ENCODE peak calls at places on chromosomes 12 and 14, in five cellular contexts. One of them, this sample, is unnamed.

GRCh38 chr12:71439613-71440392 is at the start of gene LGR5:
- DNase-seq in endothelial cell: peak; percentile 56
- DNase-seq in activated CD8-positive, alpha-beta T cell treated with anti-CD3 and anti-CD28 coated beads for 36 hours: peak; percentile 43
- DNase-seq in osteocyte: peak; percentile 93
- DNase-seq in neural crest cell: peak; percentile 66
- DNase-seq in this sample: peak; percentile 45

GRCh38 chr12:104218935-104219334 is 3.4 kb downstream of the TXNRD1 start:
- DNase-seq in endothelial cell: no peak
- DNase-seq in activated CD8-positive, alpha-beta T cell treated with anti-CD3 and anti-CD28 coated beads for 36 hours: peak; percentile 10
- DNase-seq in osteocyte: no peak
- DNase-seq in neural crest cell: no peak
- DNase-seq in this sample: no peak

GRCh38 chr12:14986449-14986848 is 13.6 kb downstream of the PDE6H start:
- DNase-seq in endothelial cell: no peak
- DNase-seq in activated CD8-positive, alpha-beta T cell treated with anti-CD3 and anti-CD28 coated beads for 36 hours: no peak
- DNase-seq in osteocyte: no peak
- DNase-seq in neural crest cell: no peak
- DNase-seq in this sample: no peak

GRCh38 chr14:21241218-21241819 is 27.9 kb downstream of the HNRNPC start:
- DNase-seq in endothelial cell: no peak
- DNase-seq in activated CD8-positive, alpha-beta T cell treated with anti-CD3 and anti-CD28 coated beads for 36 hours: no peak
- DNase-seq in osteocyte: no peak
- DNase-seq in neural crest cell: no peak
- DNase-seq in this sample: no peak

GRCh38 chr14:54699087-54699530 is 132.2 kb downstream of the SAMD4A start:
- DNase-seq in endothelial cell: no peak
- DNase-seq in activated CD8-positive, alpha-beta T cell treated with anti-CD3 and anti-CD28 coated beads for 36 hours: no peak
- DNase-seq in osteocyte: no peak
- DNase-seq in neural crest cell: no peak
- DNase-seq in this sample: no peak

GRCh38 chr12:116352315-116352835 is 74.9 kb upstream of the MED13L start:
- DNase-seq in endothelial cell: no peak
- DNase-seq in activated CD8-positive, alpha-beta T cell treated with anti-CD3 and anti-CD28 coated beads for 36 hours: no peak
- DNase-seq in osteocyte: no peak
- DNase-seq in neural crest cell: no peak
- DNase-seq in this sample: no peak

GRCh38 chr14:68633131-68633991 is 159.5 kb downstream of the ZFP36L1 start:
- DNase-seq in endothelial cell: no peak
- DNase-seq in activated CD8-positive, alpha-beta T cell treated with anti-CD3 and anti-CD28 coated beads for 36 hours: no peak
- DNase-seq in osteocyte: peak; percentile 78
- DNase-seq in neural crest cell: peak; percentile 38
- DNase-seq in this sample: no peak

GRCh38 chr14:104238424-104239184 is 100.2 kb downstream of the KIF26A start:
- DNase-seq in endothelial cell: no peak
- DNase-seq in activated CD8-positive, alpha-beta T cell treated with anti-CD3 and anti-CD28 coated beads for 36 hours: no peak
- DNase-seq in osteocyte: peak; percentile 78
- DNase-seq in neural crest cell: no peak
- DNase-seq in this sample: no peak

GRCh38 chr12:49502590-49502989 is 36.2 kb upstream of the KCNH3 start:
- DNase-seq in endothelial cell: no peak
- DNase-seq in activated CD8-positive, alpha-beta T cell treated with anti-CD3 and anti-CD28 coated beads for 36 hours: no peak
- DNase-seq in osteocyte: no peak
- DNase-seq in neural crest cell: no peak
- DNase-seq in this sample: no peak

GRCh38 chr12:44509471-44509870 is 366.6 kb downstream of the NELL2 start:
- DNase-seq in endothelial cell: no peak
- DNase-seq in activated CD8-positive, alpha-beta T cell treated with anti-CD3 and anti-CD28 coated beads for 36 hours: no peak
- DNase-seq in osteocyte: no peak
- DNase-seq in neural crest cell: no peak
- DNase-seq in this sample: no peak

GRCh38 chr12:57756406-57757341 is 1.8 kb downstream of the MARCHF9 start:
- DNase-seq in endothelial cell: peak; percentile 79
- DNase-seq in activated CD8-positive, alpha-beta T cell treated with anti-CD3 and anti-CD28 coated beads for 36 hours: peak; percentile 81
- DNase-seq in osteocyte: no peak
- DNase-seq in neural crest cell: peak; percentile 62
- DNase-seq in this sample: peak; percentile 84

GRCh38 chr12:45336762-45337596 is 121.1 kb downstream of the ANO6 start:
- DNase-seq in endothelial cell: no peak
- DNase-seq in activated CD8-positive, alpha-beta T cell treated with anti-CD3 and anti-CD28 coated beads for 36 hours: no peak
- DNase-seq in osteocyte: no peak
- DNase-seq in neural crest cell: no peak
- DNase-seq in this sample: no peak

GRCh38 chr12:50615534-50616296 is 110.9 kb downstream of the DIP2B start:
- DNase-seq in endothelial cell: no peak
- DNase-seq in activated CD8-positive, alpha-beta T cell treated with anti-CD3 and anti-CD28 coated beads for 36 hours: no peak
- DNase-seq in osteocyte: no peak
- DNase-seq in neural crest cell: no peak
- DNase-seq in this sample: no peak

GRCh38 chr14:89428556-89429196 is 11.6 kb upstream of the FOXN3 start:
- DNase-seq in endothelial cell: no peak
- DNase-seq in activated CD8-positive, alpha-beta T cell treated with anti-CD3 and anti-CD28 coated beads for 36 hours: no peak
- DNase-seq in osteocyte: no peak
- DNase-seq in neural crest cell: no peak
- DNase-seq in this sample: no peak

GRCh38 chr12:979355-979754 is 11.7 kb upstream of the ERC1 start:
- DNase-seq in endothelial cell: no peak
- DNase-seq in activated CD8-positive, alpha-beta T cell treated with anti-CD3 and anti-CD28 coated beads for 36 hours: no peak
- DNase-seq in osteocyte: no peak
- DNase-seq in neural crest cell: no peak
- DNase-seq in this sample: no peak

GRCh38 chr12:52054838-52055741 is 3.8 kb downstream of the NR4A1 start:
- DNase-seq in endothelial cell: no peak
- DNase-seq in activated CD8-positive, alpha-beta T cell treated with anti-CD3 and anti-CD28 coated beads for 36 hours: no peak
- DNase-seq in osteocyte: no peak
- DNase-seq in neural crest cell: no peak
- DNase-seq in this sample: no peak

GRCh38 chr14:24463017-24463805 is 20.6 kb upstream of the SDR39U1 start:
- DNase-seq in endothelial cell: no peak
- DNase-seq in activated CD8-positive, alpha-beta T cell treated with anti-CD3 and anti-CD28 coated beads for 36 hours: no peak
- DNase-seq in osteocyte: no peak
- DNase-seq in neural crest cell: no peak
- DNase-seq in this sample: no peak

GRCh38 chr12:68800294-68800693 is 7.7 kb upstream of the MDM2 start:
- DNase-seq in endothelial cell: no peak
- DNase-seq in activated CD8-positive, alpha-beta T cell treated with anti-CD3 and anti-CD28 coated beads for 36 hours: no peak
- DNase-seq in osteocyte: no peak
- DNase-seq in neural crest cell: no peak
- DNase-seq in this sample: no peak

GRCh38 chr12:75747572-75747995 is 236.2 kb upstream of the KRR1 start:
- DNase-seq in endothelial cell: no peak
- DNase-seq in activated CD8-positive, alpha-beta T cell treated with anti-CD3 and anti-CD28 coated beads for 36 hours: no peak
- DNase-seq in osteocyte: no peak
- DNase-seq in neural crest cell: no peak
- DNase-seq in this sample: no peak

GRCh38 chr14:35553808-35554207 is 19.8 kb downstream of the INSM2 start:
- DNase-seq in endothelial cell: no peak
- DNase-seq in activated CD8-positive, alpha-beta T cell treated with anti-CD3 and anti-CD28 coated beads for 36 hours: no peak
- DNase-seq in osteocyte: no peak
- DNase-seq in neural crest cell: no peak
- DNase-seq in this sample: no peak

GRCh38 chr12:104303538-104304151 is at the start of gene EID3:
- DNase-seq in endothelial cell: peak; percentile 84
- DNase-seq in activated CD8-positive, alpha-beta T cell treated with anti-CD3 and anti-CD28 coated beads for 36 hours: peak; percentile 91
- DNase-seq in osteocyte: peak; percentile 91
- DNase-seq in neural crest cell: peak; percentile 55
- DNase-seq in this sample: peak; percentile 94

GRCh38 chr12:27573972-27574371 is 50.0 kb downstream of the PPFIBP1 start:
- DNase-seq in endothelial cell: no peak
- DNase-seq in activated CD8-positive, alpha-beta T cell treated with anti-CD3 and anti-CD28 coated beads for 36 hours: no peak
- DNase-seq in osteocyte: no peak
- DNase-seq in neural crest cell: no peak
- DNase-seq in this sample: no peak

GRCh38 chr14:103563089-103563620 is 395 bp downstream of the COA8 start:
- DNase-seq in endothelial cell: peak; percentile 38
- DNase-seq in activated CD8-positive, alpha-beta T cell treated with anti-CD3 and anti-CD28 coated beads for 36 hours: no peak
- DNase-seq in osteocyte: no peak
- DNase-seq in neural crest cell: no peak
- DNase-seq in this sample: no peak

GRCh38 chr12:27868165-27868564 is 88.1 kb upstream of the MANSC4 start:
- DNase-seq in endothelial cell: no peak
- DNase-seq in activated CD8-positive, alpha-beta T cell treated with anti-CD3 and anti-CD28 coated beads for 36 hours: no peak
- DNase-seq in osteocyte: no peak
- DNase-seq in neural crest cell: no peak
- DNase-seq in this sample: no peak

GRCh38 chr12:77189463-77189862 is 124.1 kb upstream of the E2F7 start:
- DNase-seq in endothelial cell: no peak
- DNase-seq in activated CD8-positive, alpha-beta T cell treated with anti-CD3 and anti-CD28 coated beads for 36 hours: no peak
- DNase-seq in osteocyte: no peak
- DNase-seq in neural crest cell: no peak
- DNase-seq in this sample: no peak

GRCh38 chr12:113271853-113272561 is 50.7 kb downstream of the TPCN1 start:
- DNase-seq in endothelial cell: no peak
- DNase-seq in activated CD8-positive, alpha-beta T cell treated with anti-CD3 and anti-CD28 coated beads for 36 hours: peak; percentile 58
- DNase-seq in osteocyte: no peak
- DNase-seq in neural crest cell: no peak
- DNase-seq in this sample: peak; percentile 74

GRCh38 chr12:22529281-22530060 is 14.9 kb downstream of the C2CD5 start:
- DNase-seq in endothelial cell: no peak
- DNase-seq in activated CD8-positive, alpha-beta T cell treated with anti-CD3 and anti-CD28 coated beads for 36 hours: no peak
- DNase-seq in osteocyte: no peak
- DNase-seq in neural crest cell: no peak
- DNase-seq in this sample: no peak

GRCh38 chr12:63068857-63069442 is 82.1 kb downstream of the AVPR1A start:
- DNase-seq in endothelial cell: peak; percentile 23
- DNase-seq in activated CD8-positive, alpha-beta T cell treated with anti-CD3 and anti-CD28 coated beads for 36 hours: peak; percentile 3
- DNase-seq in osteocyte: no peak
- DNase-seq in neural crest cell: peak; percentile 8
- DNase-seq in this sample: no peak
- TF ChIP-seq CTCF in endothelial cell: peak; percentile 65
- TF ChIP-seq CTCF in activated CD8-positive, alpha-beta T cell treated with anti-CD3 and anti-CD28 coated beads for 36 hours: peak; percentile 60
- TF ChIP-seq CTCF in osteocyte: peak; percentile 75
- TF ChIP-seq CTCF in neural crest cell: peak; percentile 79
- TF ChIP-seq CTCF in this sample: no peak

GRCh38 chr12:59372971-59373370 is 222.9 kb upstream of the SLC16A7 start:
- DNase-seq in endothelial cell: peak; percentile 30
- DNase-seq in activated CD8-positive, alpha-beta T cell treated with anti-CD3 and anti-CD28 coated beads for 36 hours: peak; percentile 9
- DNase-seq in osteocyte: no peak
- DNase-seq in neural crest cell: no peak
- DNase-seq in this sample: no peak
- TF ChIP-seq CTCF in endothelial cell: no peak
- TF ChIP-seq CTCF in activated CD8-positive, alpha-beta T cell treated with anti-CD3 and anti-CD28 coated beads for 36 hours: no peak
- TF ChIP-seq CTCF in osteocyte: peak; percentile 60
- TF ChIP-seq CTCF in neural crest cell: peak; percentile 54
- TF ChIP-seq CTCF in this sample: no peak

GRCh38 chr12:111275308-111275707 is 93.6 kb downstream of the PHETA1 start:
- DNase-seq in endothelial cell: no peak
- DNase-seq in activated CD8-positive, alpha-beta T cell treated with anti-CD3 and anti-CD28 coated beads for 36 hours: no peak
- DNase-seq in osteocyte: no peak
- DNase-seq in neural crest cell: no peak
- DNase-seq in this sample: no peak

GRCh38 chr12:111271674-111272418 is 97.0 kb downstream of the PHETA1 start:
- DNase-seq in endothelial cell: no peak
- DNase-seq in activated CD8-positive, alpha-beta T cell treated with anti-CD3 and anti-CD28 coated beads for 36 hours: peak; percentile 6
- DNase-seq in osteocyte: no peak
- DNase-seq in neural crest cell: no peak
- DNase-seq in this sample: no peak

GRCh38 chr12:111277570-111277969 is 91.3 kb downstream of the PHETA1 start:
- DNase-seq in endothelial cell: no peak
- DNase-seq in activated CD8-positive, alpha-beta T cell treated with anti-CD3 and anti-CD28 coated beads for 36 hours: no peak
- DNase-seq in osteocyte: no peak
- DNase-seq in neural crest cell: no peak
- DNase-seq in this sample: no peak

GRCh38 chr12:111276189-111276588 is 92.7 kb downstream of the PHETA1 start:
- DNase-seq in endothelial cell: no peak
- DNase-seq in activated CD8-positive, alpha-beta T cell treated with anti-CD3 and anti-CD28 coated beads for 36 hours: no peak
- DNase-seq in osteocyte: no peak
- DNase-seq in neural crest cell: no peak
- DNase-seq in this sample: no peak

DNA sequence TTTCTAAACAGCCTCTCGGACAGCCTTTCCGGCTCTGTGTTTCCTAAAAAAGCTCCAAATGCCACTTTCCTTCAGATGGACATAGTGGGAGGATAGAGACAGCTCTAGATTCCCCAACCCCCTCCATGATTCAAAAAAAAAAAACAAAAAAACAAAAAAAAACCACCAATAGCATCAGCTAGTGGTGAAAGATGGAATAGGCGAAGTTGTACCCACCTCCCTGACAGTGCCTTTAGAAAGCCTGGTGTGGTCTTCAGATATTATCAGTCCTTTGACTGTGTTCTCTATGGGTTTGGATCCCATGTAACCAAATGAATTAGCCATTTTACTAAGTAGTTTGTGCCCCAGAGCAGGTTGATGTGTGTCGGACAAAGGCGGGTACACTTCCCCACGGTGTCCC is 94.1 kb downstream of the PHETA1 start:
- DNase-seq in endothelial cell: no peak
- DNase-seq in activated CD8-positive, alpha-beta T cell treated with anti-CD3 and anti-CD28 coated beads for 36 hours: no peak
- DNase-seq in osteocyte: no peak
- DNase-seq in neural crest cell: no peak
- DNase-seq in this sample: no peak
- TF ChIP-seq CTCF in endothelial cell: peak; percentile 39
- TF ChIP-seq CTCF in activated CD8-positive, alpha-beta T cell treated with anti-CD3 and anti-CD28 coated beads for 36 hours: no peak
- TF ChIP-seq CTCF in osteocyte: peak; percentile 27
- TF ChIP-seq CTCF in neural crest cell: peak; percentile 57
- TF ChIP-seq CTCF in this sample: no peak

GRCh38 chr12:53996188-53996885 is 3.6 kb upstream of the HOXC9 start:
- DNase-seq in endothelial cell: no peak
- DNase-seq in activated CD8-positive, alpha-beta T cell treated with anti-CD3 and anti-CD28 coated beads for 36 hours: no peak
- DNase-seq in osteocyte: no peak
- DNase-seq in neural crest cell: no peak
- DNase-seq in this sample: no peak
- TF ChIP-seq CTCF in endothelial cell: no peak
- TF ChIP-seq CTCF in activated CD8-positive, alpha-beta T cell treated with anti-CD3 and anti-CD28 coated beads for 36 hours: no peak
- TF ChIP-seq CTCF in osteocyte: no peak
- TF ChIP-seq CTCF in neural crest cell: no peak
- TF ChIP-seq CTCF in this sample: no peak

DNA sequence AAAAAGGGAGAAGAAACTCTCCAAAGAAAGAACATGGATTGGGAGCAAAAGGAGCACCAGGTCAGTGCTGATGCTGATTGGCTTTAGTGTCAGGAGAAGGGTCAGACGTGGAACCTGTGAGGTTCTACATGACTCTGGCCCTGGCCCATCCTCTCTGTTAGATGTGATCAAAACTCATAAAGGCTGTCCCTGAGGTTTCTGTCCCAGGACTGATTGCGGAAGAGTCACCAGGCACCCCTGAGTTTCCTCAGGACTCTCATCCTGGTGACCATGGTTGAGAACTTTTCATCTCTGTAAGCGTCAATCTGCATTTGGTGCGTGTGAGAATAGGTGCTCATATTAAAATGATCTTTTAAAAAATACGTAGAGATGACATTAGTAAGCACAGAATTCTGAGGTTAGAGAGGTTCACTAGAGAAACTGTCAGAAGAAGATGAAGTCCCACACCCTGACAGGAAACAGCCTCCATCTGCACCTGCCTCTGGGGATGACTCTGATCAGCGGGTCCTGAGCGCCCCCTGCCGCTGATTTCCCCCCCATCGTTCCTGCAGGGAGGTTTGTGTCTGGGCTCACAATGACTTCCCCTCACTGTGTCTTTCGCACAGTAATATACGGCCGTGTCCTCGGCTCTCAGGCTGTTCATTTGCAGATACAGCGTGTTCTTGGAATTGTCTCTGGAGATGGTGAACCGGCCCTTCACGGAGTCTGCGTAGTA is 741.8 kb downstream of the TMEM121 start:
- DNase-seq in endothelial cell: no peak
- DNase-seq in activated CD8-positive, alpha-beta T cell treated with anti-CD3 and anti-CD28 coated beads for 36 hours: peak; percentile 85
- DNase-seq in osteocyte: no peak
- DNase-seq in neural crest cell: no peak
- DNase-seq in this sample: peak; percentile 10
- TF ChIP-seq CTCF in endothelial cell: no peak
- TF ChIP-seq CTCF in activated CD8-positive, alpha-beta T cell treated with anti-CD3 and anti-CD28 coated beads for 36 hours: no peak
- TF ChIP-seq CTCF in osteocyte: no peak
- TF ChIP-seq CTCF in neural crest cell: no peak
- TF ChIP-seq CTCF in this sample: peak; percentile 19

This sample was measured in GM13976.